ENCODE peak calls at places on chromosomes 3 and 15, in ten cellular contexts. N, T, L, X, I, Y, U, O, W and Q are unnamed samples.

GRCh38 chr3:52625041-52625440 is 60.7 kb downstream of the PBRM1 start:
- DNase-seq in N (no peak), T (no peak), L (no peak), X (no peak), I (no peak), Y (no peak), U (no peak), O (no peak), W (no peak), Q (no peak)

GRCh38 chr15:89406756-89407650 is 72.4 kb upstream of the POLG start:
- DNase-seq in N (no peak), T (no peak), L (no peak), X (no peak), I (no peak), Y (no peak), U (no peak), O (no peak), W (no peak), Q (no peak)

GRCh38 chr3:138898301-138898700 is 48.6 kb downstream of the FOXL2 start:
- DNase-seq in N (no peak), T (no peak), L (no peak), X (no peak), I (no peak), Y (peak), U (no peak), O (no peak), W (no peak), Q (no peak)

GRCh38 chr3:60079076-60079475 is 1029.3 kb upstream of the CFAP20DC start:
- DNase-seq in N (no peak), T (no peak), L (no peak), X (no peak), I (no peak), Y (no peak), U (no peak), O (no peak), W (no peak), Q (no peak)

GRCh38 chr3:158668506-158668905 is 3.9 kb downstream of the LXN start:
- DNase-seq in N (no peak), T (no peak), L (no peak), X (no peak), I (no peak), Y (no peak), U (peak), O (no peak), W (no peak), Q (no peak)

GRCh38 chr3:171813897-171814460 is 3.7 kb upstream of the PLD1 start:
- DNase-seq in N (no peak), T (no peak), L (no peak), X (no peak), I (peak), Y (no peak), U (no peak), O (no peak), W (no peak), Q (no peak)

GRCh38 chr15:50825946-50826345 is 60.4 kb upstream of the SPPL2A start:
- DNase-seq in N (no peak), T (no peak), L (no peak), X (no peak), I (no peak), Y (no peak), U (no peak), O (no peak), W (no peak), Q (no peak)

GRCh38 chr15:87713405-87713995 is 543.0 kb downstream of the NTRK3 start:
- DNase-seq in N (no peak), T (no peak), L (no peak), X (no peak), I (no peak), Y (no peak), U (no peak), O (no peak), W (no peak), Q (no peak)

GRCh38 chr15:31513178-31513577 is 186.5 kb downstream of the KLF13 start:
- DNase-seq in N (no peak), T (no peak), L (no peak), X (no peak), I (no peak), Y (no peak), U (no peak), O (no peak), W (no peak), Q (no peak)

GRCh38 chr15:65580287-65580686 is 30.6 kb downstream of the INTS14 start:
- DNase-seq in N (no peak), T (no peak), L (no peak), X (no peak), I (no peak), Y (peak), U (peak), O (no peak), W (peak), Q (no peak)

GRCh38 chr3:50642382-50642781 is 25.4 kb downstream of the MAPKAPK3 start:
- DNase-seq in N (no peak), T (no peak), L (no peak), X (no peak), I (no peak), Y (no peak), U (no peak), O (no peak), W (no peak), Q (no peak)

GRCh38 chr3:138434875-138435772 is 708 bp downstream of the ESYT3 start:
- DNase-seq in N (no peak), T (no peak), L (no peak), X (no peak), I (no peak), Y (no peak), U (no peak), O (no peak), W (peak), Q (peak)

GRCh38 chr3:126509565-126510322 is 7.8 kb downstream of the UROC1 start:
- DNase-seq in N (no peak), T (no peak), L (no peak), X (no peak), I (no peak), Y (peak), U (no peak), O (no peak), W (no peak), Q (no peak)

GRCh38 chr3:196648856-196649255 is 9.4 kb downstream of the NRROS start:
- DNase-seq in N (no peak), T (no peak), L (no peak), X (no peak), I (no peak), Y (peak), U (no peak), O (no peak), W (no peak), Q (no peak)

GRCh38 chr3:124837730-124838186 is 49.4 kb downstream of the ITGB5 start:
- DNase-seq in N (no peak), T (no peak), L (no peak), X (no peak), I (no peak), Y (peak), U (no peak), O (no peak), W (peak), Q (no peak)

GRCh38 chr3:177478170-177478859 is 281.0 kb upstream of the TBL1XR1 start:
- DNase-seq in N (no peak), T (no peak), L (peak), X (no peak), I (no peak), Y (peak), U (peak), O (no peak), W (no peak), Q (no peak)

GRCh38 chr3:23712656-23713559 is 92.8 kb upstream of the UBE2E1 start:
- DNase-seq in N (no peak), T (peak), L (peak), X (no peak), I (no peak), Y (peak), U (peak), O (peak), W (peak), Q (no peak)